ENCODE peak calls at places on chromosomes 2 and 18, in five cellular contexts. R, E, Y, K and L are unnamed samples.

GRCh38 chr18:75208055-75208835 is 694 bp downstream of the PTGR3 start:
- DNase-seq in E (peak; percentile 79), Y (peak; percentile 75), R (peak; percentile 66), K (peak; percentile 44), L (peak; percentile 84)

GRCh38 chr2:96145028-96145939 is at the start of gene DUSP2:
- DNase-seq in Y (peak; percentile 79), R (peak; percentile 59), E (peak; percentile 87), K (peak; percentile 30), L (peak; percentile 93)

GRCh38 chr2:127455566-127456493 is 37.6 kb downstream of the PROC start:
- DNase-seq in Y (peak; percentile 46), R (no peak), K (no peak), E (no peak), L (no peak)

GRCh38 chr18:22999212-22999611 is 66.1 kb downstream of the RBBP8 start:
- DNase-seq in R (no peak), E (no peak), K (no peak), Y (no peak), L (no peak)

GRCh38 chr2:96917008-96917575 is 47.2 kb upstream of the SEMA4C start:
- DNase-seq in Y (peak; percentile 53), E (peak; percentile 71), K (no peak), R (no peak), L (no peak)

GRCh38 chr2:110114801-110115200 is 821 bp downstream of the MALL start:
- DNase-seq in R (no peak), K (no peak), Y (peak; percentile 49), E (peak; percentile 59), L (no peak)

GRCh38 chr2:75407038-75407530 is 153.7 kb downstream of the EVA1A start:
- DNase-seq in R (no peak), Y (no peak), K (no peak), E (no peak), L (no peak)

GRCh38 chr2:164667566-164667965 is 46.3 kb upstream of the GRB14 start:
- DNase-seq in R (no peak), Y (no peak), K (no peak), E (no peak), L (no peak)

GRCh38 chr2:130372833-130373807 is 17.3 kb downstream of the PTPN18 start:
- DNase-seq in K (no peak), E (no peak), Y (no peak), R (no peak), L (no peak)

GRCh38 chr18:50797147-50797546 is 22.7 kb downstream of the MRO start:
- DNase-seq in Y (no peak), R (no peak), K (no peak), E (no peak), L (no peak)

GRCh38 chr2:150625300-150625699 is 137.8 kb upstream of the RND3 start:
- DNase-seq in K (no peak), E (no peak), R (no peak), Y (no peak), L (no peak)

GRCh38 chr2:199692489-199692888 is 158.5 kb downstream of the FTCDNL1 start:
- DNase-seq in R (peak; percentile 18), E (no peak), Y (peak; percentile 46), K (no peak), L (no peak)

GRCh38 chr2:23926289-23926749 is 604 bp downstream of the ATAD2B start:
- DNase-seq in Y (peak; percentile 45), K (peak; percentile 14), E (no peak), R (peak; percentile 52), L (no peak)

GRCh38 chr2:235394278-235394828 is 99.5 kb upstream of the AGAP1 start:
- DNase-seq in E (no peak), Y (no peak), R (no peak), K (no peak), L (no peak)

GRCh38 chr2:64277101-64277849 is 133.1 kb upstream of the PELI1 start:
- DNase-seq in E (no peak), K (no peak), R (no peak), Y (no peak), L (no peak)
- TF ChIP-seq CTCF in E (no peak), K (no peak), R (no peak), Y (no peak), L (no peak)

GRCh38 chr2:33292063-33292462 is 184.4 kb upstream of the RASGRP3 start:
- DNase-seq in K (no peak), E (no peak), R (no peak), Y (no peak), L (no peak)
- H3K4me3 ChIP-seq in K (peak overlapping the region; percentile 26), E (no peak overlapping the region), R (no peak overlapping the region), Y (no peak overlapping the region), L (no peak overlapping the region)

GRCh38 chr18:67590571-67591141 is 74.1 kb upstream of the DSEL start:
- DNase-seq in K (no peak), R (no peak), E (no peak), Y (no peak), L (no peak)
- TF ChIP-seq CTCF in K (no peak), R (no peak), E (no peak), Y (no peak), L (no peak)

GRCh38 chr2:65537651-65538385 is 105.4 kb upstream of the SPRED2 start:
- DNase-seq in K (no peak), Y (no peak), R (no peak), E (no peak), L (no peak)
- H3K4me3 ChIP-seq in K (no peak overlapping the region), Y (no peak overlapping the region), R (no peak overlapping the region), E (no peak overlapping the region), L (no peak overlapping the region)

DNA sequence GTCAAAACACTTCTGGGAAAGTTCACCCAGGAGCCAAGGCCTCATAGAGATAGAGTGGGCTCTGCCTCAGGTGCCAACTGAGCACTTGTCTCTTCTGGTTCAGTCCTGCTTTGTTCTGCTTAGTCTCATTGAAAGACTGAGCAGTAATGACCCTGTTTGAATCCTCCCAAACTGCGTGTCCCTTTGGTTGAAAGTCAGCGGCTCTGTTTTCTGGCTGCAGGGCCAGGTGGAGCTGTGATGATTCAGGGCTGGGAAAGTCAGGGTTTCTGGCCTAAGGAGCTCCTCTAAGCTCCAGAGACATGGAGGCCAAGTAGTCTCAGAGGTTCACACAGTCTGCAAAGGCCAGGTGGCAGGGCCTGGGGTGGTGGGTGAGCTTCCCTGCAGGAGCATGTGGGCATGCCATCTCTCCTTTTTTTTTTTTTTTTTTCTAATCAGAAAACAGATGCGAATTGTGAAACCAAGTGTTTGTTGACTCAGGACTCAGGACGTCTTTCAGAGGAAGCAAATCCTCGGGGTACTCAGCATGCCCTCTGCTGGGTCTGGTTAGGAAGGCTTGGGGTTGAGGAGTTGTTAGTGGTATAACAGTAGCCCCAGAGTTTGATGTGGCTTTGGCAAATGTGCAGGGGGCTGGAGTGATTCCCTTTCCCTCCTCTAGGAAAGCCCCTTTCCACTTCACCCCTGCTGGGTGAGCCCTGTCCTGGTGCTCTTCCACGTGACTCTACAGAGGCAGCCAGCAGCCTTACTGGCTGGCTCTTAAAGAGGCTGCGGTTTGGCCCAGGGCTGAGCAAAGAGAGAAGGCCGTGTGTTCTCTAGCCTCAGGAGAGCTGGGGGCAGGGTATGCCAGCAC is 38.3 kb downstream of the TMEM17 start:
- DNase-seq in Y (no peak), E (no peak), K (peak; percentile 62), R (no peak), L (no peak)
- TF ChIP-seq CTCF in Y (no peak), E (no peak), K (no peak), R (no peak), L (no peak)

DNA sequence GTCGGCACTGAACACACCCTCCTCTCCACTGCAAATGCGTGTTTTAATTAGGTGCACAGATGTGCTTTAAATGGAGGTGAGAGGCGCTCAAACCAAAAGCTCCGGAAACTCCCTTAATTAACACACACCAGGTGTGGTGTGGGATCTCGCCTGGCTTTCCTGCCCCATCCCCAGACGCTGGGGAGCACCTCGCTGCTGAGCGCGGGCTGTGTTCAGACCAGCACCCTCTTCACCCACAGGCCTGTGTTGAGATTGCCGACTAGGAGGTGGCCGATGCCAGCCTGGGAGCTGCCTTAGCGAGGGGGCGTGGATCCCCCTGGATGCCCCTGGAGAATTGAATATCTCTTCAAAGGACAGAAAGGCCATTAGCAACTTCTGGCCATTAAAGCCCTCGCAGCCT is 171.7 kb downstream of the MYT1L start:
- DNase-seq in E (no peak), Y (no peak), R (no peak), K (no peak), L (no peak)
- H3K4me3 ChIP-seq in E (no peak overlapping the region), Y (no peak overlapping the region), R (no peak overlapping the region), K (no peak overlapping the region), L (no peak overlapping the region)

GRCh38 chr2:60152226-60152833 is 401.1 kb downstream of the BCL11A start:
- DNase-seq in K (no peak), R (no peak), Y (peak; percentile 29), E (no peak), L (no peak)
- TF ChIP-seq CTCF in K (peak; percentile 36), R (no peak), Y (peak; percentile 75), E (peak; percentile 73), L (peak; percentile 76)

GRCh38 chr2:64731746-64732145 is 78.0 kb upstream of the SERTAD2 start:
- DNase-seq in E (peak; percentile 50), K (peak; percentile 35), Y (no peak), R (no peak), L (no peak)

GRCh38 chr2:64732153-64732552 is 78.4 kb upstream of the SERTAD2 start:
- DNase-seq in R (no peak), Y (no peak), E (no peak), K (no peak), L (no peak)

GRCh38 chr2:64731306-64731654 is 77.6 kb upstream of the SERTAD2 start:
- DNase-seq in K (no peak), Y (no peak), R (no peak), E (no peak), L (no peak)

GRCh38 chr2:64727843-64728463 is 74.2 kb upstream of the SERTAD2 start:
- DNase-seq in Y (no peak), K (no peak), E (no peak), R (no peak), L (no peak)

GRCh38 chr2:64730551-64731305 is 77.0 kb upstream of the SERTAD2 start:
- DNase-seq in E (peak; percentile 59), R (peak; percentile 72), Y (peak; percentile 80), K (peak; percentile 76), L (peak; percentile 68)
- H3K4me3 ChIP-seq in E (no peak overlapping the region), R (peak overlapping the region; percentile 25), Y (peak overlapping the region; percentile 6), K (peak overlapping the region; percentile 51), L (peak overlapping the region; percentile 42)

GRCh38 chr2:219492575-219492974 is 6.1 kb upstream of the GMPPA start:
- DNase-seq in Y (no peak), K (no peak), E (no peak), R (no peak), L (no peak)
- TF ChIP-seq CTCF in Y (no peak), K (no peak), E (no peak), R (no peak), L (no peak)